ENCODE peak calls at places on chromosome 18, in six cellular contexts. E, K, M, F, S and W are unnamed samples.

GRCh38 chr18:477565-477964 is 22.9 kb downstream of the COLEC12 start:
- DNase-seq in E (no peak), K (no peak), M (peak; percentile 27), F (no peak), S (no peak), W (no peak)

GRCh38 chr18:79819951-79820351 is 22.2 kb downstream of the KCNG2 start:
- DNase-seq in E (peak; percentile 44), K (no peak), M (no peak), F (no peak), S (no peak), W (no peak)

GRCh38 chr18:54928236-54928635 is 31.0 kb downstream of the CCDC68 start:
- DNase-seq in E (no peak), K (no peak), M (no peak), F (no peak), S (no peak), W (no peak)

GRCh38 chr18:51753365-51754057 is 556.0 kb upstream of the MEX3C start:
- DNase-seq in E (no peak), K (no peak), M (no peak), F (no peak), S (no peak), W (no peak)

GRCh38 chr18:10454800-10455550 is 540 bp downstream of the APCDD1 start:
- DNase-seq in E (no peak), K (no peak), M (no peak), F (no peak), S (peak; percentile 37), W (peak; percentile 44)

GRCh38 chr18:48553236-48553635 is 14.4 kb downstream of the CTIF start:
- DNase-seq in E (no peak), K (no peak), M (no peak), F (no peak), S (no peak), W (no peak)

GRCh38 chr18:48138211-48138610 is 207.8 kb upstream of the SMAD2 start:
- DNase-seq in E (no peak), K (no peak), M (no peak), F (no peak), S (no peak), W (no peak)

GRCh38 chr18:21389903-21390302 is 147.9 kb downstream of the GREB1L start:
- DNase-seq in E (no peak), K (no peak), M (no peak), F (no peak), S (no peak), W (no peak)

GRCh38 chr18:44341759-44342158 is 338.9 kb upstream of the SETBP1 start:
- DNase-seq in E (no peak), K (no peak), M (no peak), F (no peak), S (no peak), W (no peak)

GRCh38 chr18:13558132-13558531 is 168.2 kb downstream of the FAM210A start:
- DNase-seq in E (no peak), K (no peak), M (peak; percentile 52), F (no peak), S (no peak), W (no peak)

GRCh38 chr18:3985030-3985429 is 470.1 kb downstream of the DLGAP1 start:
- DNase-seq in E (no peak), K (no peak), M (no peak), F (no peak), S (no peak), W (no peak)

GRCh38 chr18:54004828-54005227 is 219.6 kb downstream of the MBD2 start:
- DNase-seq in E (no peak), K (no peak), M (peak; percentile 1), F (no peak), S (no peak), W (no peak)

GRCh38 chr18:79749251-79750191 is 48.2 kb upstream of the KCNG2 start:
- DNase-seq in E (peak; percentile 39), K (no peak), M (no peak), F (peak; percentile 32), S (no peak), W (no peak)

GRCh38 chr18:61589053-61589723 is 256.0 kb downstream of the CDH20 start:
- DNase-seq in E (no peak), K (no peak), M (no peak), F (no peak), S (peak; percentile 29), W (no peak)

GRCh38 chr18:50410008-50410407 is 35.2 kb downstream of the SKA1 start:
- DNase-seq in E (no peak), K (no peak), M (no peak), F (no peak), S (no peak), W (no peak)

GRCh38 chr18:55473534-55473933 is 114.5 kb downstream of the TCF4 start:
- DNase-seq in E (no peak), K (no peak), M (no peak), F (no peak), S (no peak), W (no peak)

GRCh38 chr18:45733535-45733934 is 9.6 kb downstream of the SLC14A1 start:
- DNase-seq in E (no peak), K (no peak), M (no peak), F (no peak), S (no peak), W (no peak)

GRCh38 chr18:63551769-63552168 is 9.6 kb downstream of the SERPINB12 start:
- DNase-seq in E (no peak), K (no peak), M (no peak), F (no peak), S (no peak), W (no peak)

GRCh38 chr18:7770903-7771302 is 203.8 kb downstream of the PTPRM start:
- DNase-seq in E (no peak), K (no peak), M (no peak), F (no peak), S (no peak), W (no peak)

GRCh38 chr18:42929857-42930256 is 185.6 kb downstream of the RIT2 start:
- DNase-seq in E (no peak), K (no peak), M (no peak), F (no peak), S (no peak), W (no peak)

GRCh38 chr18:48955528-48956261 is 4.9 kb upstream of the SMAD7 start:
- DNase-seq in E (no peak), K (no peak), M (no peak), F (peak; percentile 87), S (peak; percentile 79), W (peak; percentile 77)

GRCh38 chr18:47986724-47987455 is 56.4 kb upstream of the SMAD2 start:
- DNase-seq in E (no peak), K (no peak), M (no peak), F (no peak), S (no peak), W (no peak)

GRCh38 chr18:79252904-79253633 is 142.7 kb upstream of the NFATC1 start:
- DNase-seq in E (no peak), K (no peak), M (peak; percentile 5), F (no peak), S (no peak), W (no peak)

GRCh38 chr18:69401475-69402218 is 959 bp downstream of the DOK6 start:
- DNase-seq in E (no peak), K (no peak), M (no peak), F (peak; percentile 56), S (no peak), W (no peak)

GRCh38 chr18:31203086-31203793 is 40.6 kb upstream of the DSC1 start:
- DNase-seq in E (peak; percentile 61), K (peak; percentile 58), M (peak; percentile 63), F (no peak), S (no peak), W (peak; percentile 50)

GRCh38 chr18:75218524-75218923 is 7.9 kb downstream of the TSHZ1 start:
- DNase-seq in E (peak; percentile 64), K (peak; percentile 83), M (no peak), F (no peak), S (no peak), W (no peak)
- H3K4me1 ChIP-seq in E (no peaks in the 10 kb centered on the region), K (peaks cover 56% of the 10 kb centered on the region), M (peaks cover 79% of the 10 kb centered on the region), F (peaks cover 71% of the 10 kb centered on the region), S (no peaks in the 10 kb centered on the region), W (peaks cover 79% of the 10 kb centered on the region)

GRCh38 chr18:24140697-24141096 is 1.8 kb downstream of the CABYR start:
- DNase-seq in E (no peak), K (no peak), M (no peak), F (no peak), S (no peak), W (no peak)

GRCh38 chr18:24136967-24137373 is 1.9 kb upstream of the CABYR start:
- DNase-seq in E (no peak), K (no peak), M (no peak), F (no peak), S (no peak), W (no peak)

GRCh38 chr18:24142376-24142775 is 3.5 kb downstream of the CABYR start:
- DNase-seq in E (no peak), K (no peak), M (no peak), F (no peak), S (no peak), W (no peak)

GRCh38 chr18:24138281-24138883 is 480 bp upstream of the CABYR start:
- DNase-seq in E (no peak), K (no peak), M (no peak), F (no peak), S (no peak), W (no peak)

GRCh38 chr18:24138884-24139616 is at the start of gene CABYR:
- DNase-seq in E (peak; percentile 79), K (peak; percentile 72), M (peak; percentile 9), F (peak; percentile 87), S (peak; percentile 69), W (peak; percentile 65)
- TF ChIP-seq POLR2A in E (no peak), K (peak; percentile 42), M (no peak), F (no peak), S (peak; percentile 61), W (no peak)

GRCh38 chr18:52979888-52980287 is 639.9 kb downstream of the DCC start:
- DNase-seq in E (no peak), K (no peak), M (no peak), F (no peak), S (no peak), W (no peak)
- H3K4me3 ChIP-seq in E (no peak overlapping the region), K (no peak overlapping the region), M (no peak overlapping the region), F (no peak overlapping the region), S (no peak overlapping the region), W (no peak overlapping the region)

GRCh38 chr18:2857491-2858063 is 10.8 kb downstream of the EMILIN2 start:
- DNase-seq in E (peak; percentile 61), K (peak; percentile 67), M (no peak), F (peak; percentile 92), S (peak; percentile 96), W (peak; percentile 83)

GRCh38 chr18:2855560-2856350 is 8.9 kb downstream of the EMILIN2 start:
- DNase-seq in E (no peak), K (no peak), M (peak; percentile 74), F (peak; percentile 52), S (no peak), W (no peak)

GRCh38 chr18:2854871-2855270 is 8.1 kb downstream of the EMILIN2 start:
- DNase-seq in E (no peak), K (no peak), M (no peak), F (peak; percentile 64), S (peak; percentile 57), W (no peak)

GRCh38 chr18:2853926-2854664 is 7.3 kb downstream of the EMILIN2 start:
- DNase-seq in E (no peak), K (no peak), M (no peak), F (peak; percentile 55), S (no peak), W (no peak)

DNA sequence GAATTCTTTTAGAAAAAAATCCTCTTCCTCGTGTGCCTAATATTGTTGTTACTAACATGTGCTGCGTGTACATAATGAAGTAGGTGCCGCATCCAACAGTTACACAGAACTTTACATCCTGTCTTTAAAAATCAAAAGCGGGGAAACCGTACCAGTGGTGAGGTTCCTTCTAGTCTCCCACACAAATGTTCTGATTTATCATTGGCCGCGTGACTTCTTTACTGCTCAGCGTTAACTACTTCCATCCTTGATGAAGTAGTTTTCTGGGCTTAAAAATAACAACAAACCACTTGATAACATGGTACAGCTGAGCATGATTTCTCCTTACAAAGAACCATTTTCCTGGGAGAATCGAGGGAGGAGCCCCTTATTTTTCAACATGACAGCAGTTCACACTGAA is 9.7 kb downstream of the EMILIN2 start:
- DNase-seq in E (no peak), K (no peak), M (no peak), F (peak; percentile 39), S (no peak), W (no peak)
- H3K4me1 ChIP-seq in E (no peaks in the 10 kb centered on the region), K (no peaks in the 10 kb centered on the region), M (peaks cover 23% of the 10 kb centered on the region), F (no peaks in the 10 kb centered on the region), S (peaks cover 21% of the 10 kb centered on the region), W (no peaks in the 10 kb centered on the region)